ENCODE peak calls at places on chromosomes 16 and 17, in five cellular contexts. One of them, this sample, is unnamed.

GRCh38 chr16:25692734-25693508 is 1.2 kb downstream of the HS3ST4 start:
- DNase-seq in IMR-90: no peak
- DNase-seq in effector memory CD4-positive, alpha-beta T cell: no peak
- DNase-seq in CD4-positive, alpha-beta memory T cell: no peak
- DNase-seq in NT2/D1: no peak
- DNase-seq in this sample: no peak

GRCh38 chr16:83532634-83533033 is 275.1 kb upstream of the HSBP1 start:
- DNase-seq in CD4-positive, alpha-beta memory T cell: no peak
- DNase-seq in IMR-90: no peak
- DNase-seq in effector memory CD4-positive, alpha-beta T cell: no peak
- DNase-seq in NT2/D1: no peak
- DNase-seq in this sample: no peak

GRCh38 chr16:31125844-31126243 is 8.4 kb downstream of the KAT8 start:
- DNase-seq in CD4-positive, alpha-beta memory T cell: no peak
- DNase-seq in NT2/D1: no peak
- DNase-seq in effector memory CD4-positive, alpha-beta T cell: no peak
- DNase-seq in IMR-90: no peak
- DNase-seq in this sample: no peak

GRCh38 chr17:81914103-81914850 is 3.1 kb upstream of the PCYT2 start:
- DNase-seq in effector memory CD4-positive, alpha-beta T cell: no peak
- DNase-seq in IMR-90: no peak
- DNase-seq in NT2/D1: no peak
- DNase-seq in CD4-positive, alpha-beta memory T cell: no peak
- DNase-seq in this sample: no peak

GRCh38 chr17:47741109-47741792 is 8.2 kb downstream of the TBX21 start:
- DNase-seq in NT2/D1: no peak
- DNase-seq in effector memory CD4-positive, alpha-beta T cell: no peak
- DNase-seq in CD4-positive, alpha-beta memory T cell: no peak
- DNase-seq in IMR-90: no peak
- DNase-seq in this sample: peak; percentile 44

GRCh38 chr17:75241502-75241901 is 19.9 kb downstream of the GGA3 start:
- DNase-seq in NT2/D1: no peak
- DNase-seq in effector memory CD4-positive, alpha-beta T cell: no peak
- DNase-seq in IMR-90: no peak
- DNase-seq in CD4-positive, alpha-beta memory T cell: no peak
- DNase-seq in this sample: no peak

GRCh38 chr17:65145743-65146142 is 8.6 kb downstream of the RGS9 start:
- DNase-seq in CD4-positive, alpha-beta memory T cell: no peak
- DNase-seq in NT2/D1: no peak
- DNase-seq in IMR-90: no peak
- DNase-seq in effector memory CD4-positive, alpha-beta T cell: no peak
- DNase-seq in this sample: no peak

GRCh38 chr16:88287219-88287618 is 95.5 kb upstream of the ZNF469 start:
- DNase-seq in IMR-90: no peak
- DNase-seq in NT2/D1: peak; percentile 16
- DNase-seq in effector memory CD4-positive, alpha-beta T cell: peak; percentile 23
- DNase-seq in CD4-positive, alpha-beta memory T cell: no peak
- DNase-seq in this sample: no peak

GRCh38 chr16:82169861-82170845 is at the start of gene MPHOSPH6:
- DNase-seq in CD4-positive, alpha-beta memory T cell: peak; percentile 90
- DNase-seq in IMR-90: peak; percentile 86
- DNase-seq in effector memory CD4-positive, alpha-beta T cell: peak; percentile 78
- DNase-seq in NT2/D1: peak; percentile 84
- DNase-seq in this sample: peak; percentile 95

GRCh38 chr16:67015317-67015731 is 13.6 kb upstream of the CBFB start:
- DNase-seq in effector memory CD4-positive, alpha-beta T cell: no peak
- DNase-seq in NT2/D1: no peak
- DNase-seq in CD4-positive, alpha-beta memory T cell: no peak
- DNase-seq in IMR-90: no peak
- DNase-seq in this sample: no peak

GRCh38 chr16:70418274-70418992 is 20.5 kb downstream of the ST3GAL2 start:
- DNase-seq in effector memory CD4-positive, alpha-beta T cell: no peak
- DNase-seq in CD4-positive, alpha-beta memory T cell: no peak
- DNase-seq in IMR-90: no peak
- DNase-seq in NT2/D1: no peak
- DNase-seq in this sample: no peak

GRCh38 chr16:19595043-19595767 is 39.7 kb downstream of the VPS35L start:
- DNase-seq in effector memory CD4-positive, alpha-beta T cell: no peak
- DNase-seq in CD4-positive, alpha-beta memory T cell: no peak
- DNase-seq in NT2/D1: no peak
- DNase-seq in IMR-90: peak; percentile 83
- DNase-seq in this sample: no peak

GRCh38 chr17:76887809-76888208 is 19.6 kb downstream of the MGAT5B start:
- DNase-seq in IMR-90: no peak
- DNase-seq in effector memory CD4-positive, alpha-beta T cell: no peak
- DNase-seq in NT2/D1: no peak
- DNase-seq in CD4-positive, alpha-beta memory T cell: no peak
- DNase-seq in this sample: no peak

DNA sequence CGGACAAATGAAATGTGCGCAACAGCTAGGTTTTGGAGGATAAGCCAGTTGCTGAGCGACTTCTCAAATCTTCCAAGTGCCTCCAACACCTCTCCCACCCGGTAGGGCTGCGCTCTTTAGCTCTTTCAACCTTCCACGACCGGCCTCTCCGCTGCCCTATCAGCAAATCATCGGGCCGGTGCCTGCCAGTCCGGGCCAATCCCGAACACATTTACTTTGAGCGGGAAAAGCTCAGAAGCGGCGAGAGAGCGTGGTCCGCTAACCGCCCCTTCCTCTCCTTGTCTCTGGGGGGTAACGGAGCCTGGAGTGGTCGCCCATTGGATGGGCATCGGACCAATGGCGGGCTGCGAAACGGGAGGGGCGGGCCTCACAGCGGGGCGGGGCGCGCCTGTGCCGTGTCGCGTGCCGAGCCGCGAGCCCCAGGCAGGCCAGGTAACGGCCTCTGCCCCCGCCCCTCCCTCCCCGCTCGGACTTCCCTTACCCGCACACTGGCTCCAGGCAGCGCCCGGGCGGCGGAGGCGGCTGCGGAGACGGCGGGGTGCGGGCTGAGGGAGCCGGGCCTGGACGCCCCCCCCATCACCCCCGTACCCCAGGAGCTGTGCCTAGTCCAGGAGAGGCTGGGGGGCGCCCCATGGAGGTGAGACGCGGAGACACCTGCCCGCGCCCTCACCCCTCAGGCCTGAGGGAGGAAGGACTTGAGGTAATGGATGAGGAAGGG is at the start of gene MEIOC:
- DNase-seq in effector memory CD4-positive, alpha-beta T cell: no peak
- DNase-seq in CD4-positive, alpha-beta memory T cell: no peak
- DNase-seq in NT2/D1: peak; percentile 55
- DNase-seq in IMR-90: peak; percentile 6
- DNase-seq in this sample: no peak
- H3K4me3 ChIP-seq in effector memory CD4-positive, alpha-beta T cell: no peak within 1 kb of the TSS
- H3K4me3 ChIP-seq in CD4-positive, alpha-beta memory T cell: no peak within 1 kb of the TSS
- H3K4me3 ChIP-seq in NT2/D1: peak within 1 kb of the TSS; percentile 59
- H3K4me3 ChIP-seq in IMR-90: peak within 1 kb of the TSS; percentile 41
- H3K4me3 ChIP-seq in this sample: peak within 1 kb of the TSS; percentile 33

DNA sequence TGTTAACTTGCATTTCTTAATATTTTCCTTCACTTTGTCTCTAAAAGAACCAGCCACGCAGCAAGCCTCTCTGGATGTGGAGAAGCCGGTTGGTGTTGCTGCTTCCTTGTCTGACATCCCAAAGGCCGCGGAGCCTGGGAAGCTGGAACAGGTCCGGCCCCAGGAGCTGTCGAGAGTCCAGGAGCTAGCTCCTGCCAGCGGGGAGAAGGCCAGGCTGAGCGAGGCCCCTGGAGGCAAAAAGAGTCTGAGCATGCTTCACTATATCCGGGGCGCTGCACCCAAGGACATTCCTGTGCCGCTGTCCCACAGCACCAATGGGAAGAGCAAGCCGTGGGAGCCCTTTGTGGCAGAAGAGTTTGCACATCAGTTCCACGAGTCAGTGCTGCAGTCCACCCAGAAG is 22.8 kb downstream of the GINS2 start:
- DNase-seq in CD4-positive, alpha-beta memory T cell: no peak
- DNase-seq in NT2/D1: no peak
- DNase-seq in effector memory CD4-positive, alpha-beta T cell: no peak
- DNase-seq in IMR-90: no peak
- DNase-seq in this sample: no peak
- H3K4me3 ChIP-seq in CD4-positive, alpha-beta memory T cell: no peak overlapping the region
- H3K4me3 ChIP-seq in NT2/D1: no peak overlapping the region
- H3K4me3 ChIP-seq in effector memory CD4-positive, alpha-beta T cell: no peak overlapping the region
- H3K4me3 ChIP-seq in IMR-90: no peak overlapping the region
- H3K4me3 ChIP-seq in this sample: no peak overlapping the region

GRCh38 chr17:1953866-1954265 is 71.3 kb downstream of the RTN4RL1 start:
- DNase-seq in IMR-90: no peak
- DNase-seq in CD4-positive, alpha-beta memory T cell: no peak
- DNase-seq in NT2/D1: no peak
- DNase-seq in effector memory CD4-positive, alpha-beta T cell: no peak
- DNase-seq in this sample: no peak
- H3K4me3 ChIP-seq in IMR-90: no peak overlapping the region
- H3K4me3 ChIP-seq in CD4-positive, alpha-beta memory T cell: no peak overlapping the region
- H3K4me3 ChIP-seq in NT2/D1: no peak overlapping the region
- H3K4me3 ChIP-seq in effector memory CD4-positive, alpha-beta T cell: no peak overlapping the region
- H3K4me3 ChIP-seq in this sample: no peak overlapping the region

GRCh38 chr17:33292981-33293867 is at the start of gene ASIC2:
- DNase-seq in effector memory CD4-positive, alpha-beta T cell: no peak
- DNase-seq in CD4-positive, alpha-beta memory T cell: no peak
- DNase-seq in IMR-90: peak; percentile 4
- DNase-seq in NT2/D1: peak; percentile 27
- DNase-seq in this sample: peak; percentile 73

GRCh38 chr17:33290156-33290697 is 2.9 kb downstream of the ASIC2 start:
- DNase-seq in IMR-90: no peak
- DNase-seq in NT2/D1: no peak
- DNase-seq in effector memory CD4-positive, alpha-beta T cell: no peak
- DNase-seq in CD4-positive, alpha-beta memory T cell: no peak
- DNase-seq in this sample: no peak

GRCh38 chr17:33288954-33289353 is 4.1 kb downstream of the ASIC2 start:
- DNase-seq in effector memory CD4-positive, alpha-beta T cell: no peak
- DNase-seq in NT2/D1: no peak
- DNase-seq in CD4-positive, alpha-beta memory T cell: no peak
- DNase-seq in IMR-90: no peak
- DNase-seq in this sample: no peak

GRCh38 chr17:33292184-33292980 is 713 bp downstream of the ASIC2 start:
- DNase-seq in NT2/D1: peak; percentile 30
- DNase-seq in effector memory CD4-positive, alpha-beta T cell: no peak
- DNase-seq in IMR-90: peak; percentile 20
- DNase-seq in CD4-positive, alpha-beta memory T cell: no peak
- DNase-seq in this sample: no peak

DNA sequence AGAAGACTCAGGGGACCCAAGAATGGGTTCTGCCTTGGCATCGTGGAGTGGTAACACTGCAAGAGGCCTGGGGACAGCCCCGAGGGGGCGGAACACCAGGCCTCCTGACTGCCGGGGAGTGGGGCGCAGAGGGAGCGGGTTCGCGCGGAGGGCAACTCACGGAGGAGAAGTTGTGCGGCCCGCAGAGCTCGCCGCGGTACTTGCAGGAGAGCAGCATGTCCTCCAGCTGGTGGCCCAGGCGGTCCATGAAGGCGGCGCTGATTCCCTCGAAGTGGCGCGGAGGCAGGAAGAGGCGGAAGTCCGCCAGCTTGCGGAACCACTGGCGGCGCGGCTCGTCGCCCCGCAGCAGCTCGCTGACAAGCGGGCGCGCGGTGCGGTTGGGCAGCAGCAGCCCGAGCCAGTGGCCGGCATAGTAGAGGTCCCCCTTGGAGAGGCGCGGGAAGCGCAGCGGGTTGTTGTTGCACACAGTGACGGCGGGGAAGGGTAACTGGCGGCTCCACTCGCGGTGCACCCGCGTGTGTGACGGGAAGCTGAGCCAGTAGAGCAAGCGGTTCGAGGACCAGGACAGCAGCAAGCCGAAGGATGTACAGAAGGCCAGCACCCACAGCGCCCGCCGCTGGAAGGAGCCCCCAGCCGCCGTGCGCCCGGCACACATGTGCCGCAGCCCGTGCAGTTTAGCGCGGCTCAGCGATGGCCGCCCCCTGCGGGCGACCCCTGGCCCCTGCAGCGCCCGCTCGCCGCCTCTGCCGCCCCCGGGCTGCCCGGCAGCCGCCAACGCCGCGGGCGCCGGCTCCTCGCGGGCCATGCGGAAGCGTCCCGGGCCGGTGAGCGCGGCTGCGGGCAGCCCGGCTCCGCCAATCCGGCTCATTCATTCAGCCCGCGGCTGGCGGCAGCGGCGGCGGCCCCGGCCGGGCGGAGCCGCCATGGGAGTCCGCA is 1.6 kb downstream of the ASIC2 start:
- DNase-seq in NT2/D1: peak; percentile 16
- DNase-seq in CD4-positive, alpha-beta memory T cell: no peak
- DNase-seq in effector memory CD4-positive, alpha-beta T cell: no peak
- DNase-seq in IMR-90: peak; percentile 31
- DNase-seq in this sample: no peak
- H3K4me3 ChIP-seq in NT2/D1: peak overlapping the region; percentile 62
- H3K4me3 ChIP-seq in CD4-positive, alpha-beta memory T cell: no peak overlapping the region
- H3K4me3 ChIP-seq in effector memory CD4-positive, alpha-beta T cell: no peak overlapping the region
- H3K4me3 ChIP-seq in IMR-90: peak overlapping the region; percentile 52
- H3K4me3 ChIP-seq in this sample: peak overlapping the region; percentile 14

GRCh38 chr17:67265620-67266019 is 20.6 kb upstream of the HELZ start:
- DNase-seq in NT2/D1: no peak
- DNase-seq in CD4-positive, alpha-beta memory T cell: no peak
- DNase-seq in effector memory CD4-positive, alpha-beta T cell: no peak
- DNase-seq in IMR-90: no peak
- DNase-seq in this sample: no peak
- H3K4me3 ChIP-seq in NT2/D1: no peak overlapping the region
- H3K4me3 ChIP-seq in CD4-positive, alpha-beta memory T cell: no peak overlapping the region
- H3K4me3 ChIP-seq in effector memory CD4-positive, alpha-beta T cell: no peak overlapping the region
- H3K4me3 ChIP-seq in IMR-90: no peak overlapping the region
- H3K4me3 ChIP-seq in this sample: no peak overlapping the region

GRCh38 chr17:45424769-45425124 is 7.9 kb downstream of the ARHGAP27 start:
- DNase-seq in CD4-positive, alpha-beta memory T cell: no peak
- DNase-seq in effector memory CD4-positive, alpha-beta T cell: no peak
- DNase-seq in IMR-90: no peak
- DNase-seq in NT2/D1: no peak
- DNase-seq in this sample: no peak

GRCh38 chr17:45425125-45425983 is 7.3 kb downstream of the ARHGAP27 start:
- DNase-seq in NT2/D1: peak; percentile 79
- DNase-seq in CD4-positive, alpha-beta memory T cell: no peak
- DNase-seq in IMR-90: peak; percentile 74
- DNase-seq in effector memory CD4-positive, alpha-beta T cell: no peak
- DNase-seq in this sample: peak; percentile 95

GRCh38 chr17:45423936-45424335 is 8.7 kb downstream of the ARHGAP27 start:
- DNase-seq in CD4-positive, alpha-beta memory T cell: no peak
- DNase-seq in NT2/D1: no peak
- DNase-seq in effector memory CD4-positive, alpha-beta T cell: no peak
- DNase-seq in IMR-90: no peak
- DNase-seq in this sample: no peak

GRCh38 chr17:45425984-45426413 is 6.7 kb downstream of the ARHGAP27 start:
- DNase-seq in effector memory CD4-positive, alpha-beta T cell: no peak
- DNase-seq in IMR-90: no peak
- DNase-seq in NT2/D1: no peak
- DNase-seq in CD4-positive, alpha-beta memory T cell: no peak
- DNase-seq in this sample: no peak

GRCh38 chr17:45423304-45423703 is 9.4 kb downstream of the ARHGAP27 start:
- DNase-seq in CD4-positive, alpha-beta memory T cell: no peak
- DNase-seq in IMR-90: no peak
- DNase-seq in NT2/D1: no peak
- DNase-seq in effector memory CD4-positive, alpha-beta T cell: no peak
- DNase-seq in this sample: no peak
- H3K4me3 ChIP-seq in CD4-positive, alpha-beta memory T cell: no peak overlapping the region
- H3K4me3 ChIP-seq in IMR-90: no peak overlapping the region
- H3K4me3 ChIP-seq in NT2/D1: no peak overlapping the region
- H3K4me3 ChIP-seq in effector memory CD4-positive, alpha-beta T cell: no peak overlapping the region
- H3K4me3 ChIP-seq in this sample: peak overlapping the region; percentile 35

This sample was measured in Peyer's patch.